ENCODE peak calls at places on chromosome 4, in ten cellular contexts. One of them, this sample, is unnamed.

GRCh38 chr4:18980516-18981233 is 959.1 kb upstream of the LCORL start:
- DNase-seq in neural progenitor cell: no peak
- DNase-seq in substantia nigra: no peak
- DNase-seq in CD4-positive, alpha-beta memory T cell: no peak
- DNase-seq in breast epithelium: no peak
- DNase-seq in CD8-positive, alpha-beta T cell: no peak
- DNase-seq in endodermal cell: no peak
- DNase-seq in heart left ventricle: no peak
- DNase-seq in IMR-90: no peak
- DNase-seq in uterus: no peak
- DNase-seq in this sample: no peak

GRCh38 chr4:13546374-13546854 is 2.1 kb upstream of the NKX3-2 start:
- DNase-seq in neural progenitor cell: no peak
- DNase-seq in substantia nigra: no peak
- DNase-seq in CD4-positive, alpha-beta memory T cell: no peak
- DNase-seq in breast epithelium: no peak
- DNase-seq in CD8-positive, alpha-beta T cell: no peak
- DNase-seq in endodermal cell: peak
- DNase-seq in heart left ventricle: no peak
- DNase-seq in IMR-90: no peak
- DNase-seq in uterus: no peak
- DNase-seq in this sample: no peak

GRCh38 chr4:7653510-7654414 is 219.0 kb upstream of the PSAPL1 start:
- DNase-seq in neural progenitor cell: no peak
- DNase-seq in substantia nigra: no peak
- DNase-seq in CD4-positive, alpha-beta memory T cell: no peak
- DNase-seq in breast epithelium: no peak
- DNase-seq in CD8-positive, alpha-beta T cell: no peak
- DNase-seq in endodermal cell: no peak
- DNase-seq in heart left ventricle: no peak
- DNase-seq in IMR-90: no peak
- DNase-seq in uterus: no peak
- DNase-seq in this sample: no peak

GRCh38 chr4:5547651-5548249 is 160.6 kb downstream of the EVC2 start:
- DNase-seq in neural progenitor cell: no peak
- DNase-seq in substantia nigra: no peak
- DNase-seq in CD4-positive, alpha-beta memory T cell: no peak
- DNase-seq in breast epithelium: no peak
- DNase-seq in CD8-positive, alpha-beta T cell: no peak
- DNase-seq in endodermal cell: no peak
- DNase-seq in heart left ventricle: no peak
- DNase-seq in IMR-90: no peak
- DNase-seq in uterus: no peak
- DNase-seq in this sample: no peak

GRCh38 chr4:105909699-105910340 is 14.5 kb downstream of the NPNT start:
- DNase-seq in neural progenitor cell: no peak
- DNase-seq in substantia nigra: no peak
- DNase-seq in CD4-positive, alpha-beta memory T cell: no peak
- DNase-seq in breast epithelium: no peak
- DNase-seq in CD8-positive, alpha-beta T cell: no peak
- DNase-seq in endodermal cell: peak
- DNase-seq in heart left ventricle: no peak
- DNase-seq in IMR-90: peak
- DNase-seq in uterus: no peak
- DNase-seq in this sample: peak

GRCh38 chr4:189202869-189203271 is 737.8 kb upstream of the FRG1 start:
- DNase-seq in neural progenitor cell: no peak
- DNase-seq in substantia nigra: no peak
- DNase-seq in CD4-positive, alpha-beta memory T cell: no peak
- DNase-seq in breast epithelium: no peak
- DNase-seq in CD8-positive, alpha-beta T cell: no peak
- DNase-seq in endodermal cell: no peak
- DNase-seq in heart left ventricle: no peak
- DNase-seq in IMR-90: peak
- DNase-seq in uterus: no peak
- DNase-seq in this sample: no peak

GRCh38 chr4:86036729-86037128 is 323.1 kb downstream of the MAPK10 start:
- DNase-seq in neural progenitor cell: no peak
- DNase-seq in substantia nigra: no peak
- DNase-seq in CD4-positive, alpha-beta memory T cell: no peak
- DNase-seq in breast epithelium: no peak
- DNase-seq in CD8-positive, alpha-beta T cell: no peak
- DNase-seq in endodermal cell: no peak
- DNase-seq in heart left ventricle: no peak
- DNase-seq in IMR-90: peak
- DNase-seq in uterus: no peak
- DNase-seq in this sample: no peak

GRCh38 chr4:77586953-77587383 is 18.7 kb upstream of the CXCL13 start:
- DNase-seq in neural progenitor cell: no peak
- DNase-seq in substantia nigra: no peak
- DNase-seq in CD4-positive, alpha-beta memory T cell: peak
- DNase-seq in breast epithelium: no peak
- DNase-seq in CD8-positive, alpha-beta T cell: no peak
- DNase-seq in endodermal cell: no peak
- DNase-seq in heart left ventricle: no peak
- DNase-seq in IMR-90: no peak
- DNase-seq in uterus: no peak
- DNase-seq in this sample: peak

GRCh38 chr4:174464949-174465348 is 57.3 kb downstream of the HPGD start:
- DNase-seq in neural progenitor cell: no peak
- DNase-seq in substantia nigra: no peak
- DNase-seq in CD4-positive, alpha-beta memory T cell: no peak
- DNase-seq in breast epithelium: no peak
- DNase-seq in CD8-positive, alpha-beta T cell: no peak
- DNase-seq in endodermal cell: no peak
- DNase-seq in heart left ventricle: no peak
- DNase-seq in IMR-90: no peak
- DNase-seq in uterus: no peak
- DNase-seq in this sample: no peak

GRCh38 chr4:896216-896615 is 35.9 kb downstream of the GAK start:
- DNase-seq in neural progenitor cell: peak
- DNase-seq in substantia nigra: no peak
- DNase-seq in CD4-positive, alpha-beta memory T cell: no peak
- DNase-seq in breast epithelium: no peak
- DNase-seq in CD8-positive, alpha-beta T cell: no peak
- DNase-seq in endodermal cell: no peak
- DNase-seq in heart left ventricle: no peak
- DNase-seq in IMR-90: no peak
- DNase-seq in uterus: no peak
- DNase-seq in this sample: no peak

GRCh38 chr4:163694385-163694784 is 199.9 kb downstream of the TMA16 start:
- DNase-seq in neural progenitor cell: no peak
- DNase-seq in substantia nigra: no peak
- DNase-seq in CD4-positive, alpha-beta memory T cell: no peak
- DNase-seq in breast epithelium: no peak
- DNase-seq in CD8-positive, alpha-beta T cell: no peak
- DNase-seq in endodermal cell: no peak
- DNase-seq in heart left ventricle: no peak
- DNase-seq in IMR-90: peak
- DNase-seq in uterus: no peak
- DNase-seq in this sample: no peak

GRCh38 chr4:129138762-129139496 is 43.0 kb downstream of the C4orf33 start:
- DNase-seq in neural progenitor cell: no peak
- DNase-seq in substantia nigra: no peak
- DNase-seq in CD4-positive, alpha-beta memory T cell: no peak
- DNase-seq in breast epithelium: no peak
- DNase-seq in CD8-positive, alpha-beta T cell: no peak
- DNase-seq in endodermal cell: peak
- DNase-seq in heart left ventricle: no peak
- DNase-seq in IMR-90: no peak
- DNase-seq in uterus: no peak
- DNase-seq in this sample: no peak

GRCh38 chr4:185005209-185005819 is 13.0 kb upstream of the HELT start:
- DNase-seq in neural progenitor cell: peak
- DNase-seq in substantia nigra: no peak
- DNase-seq in CD4-positive, alpha-beta memory T cell: peak
- DNase-seq in breast epithelium: peak
- DNase-seq in CD8-positive, alpha-beta T cell: peak
- DNase-seq in endodermal cell: peak
- DNase-seq in heart left ventricle: peak
- DNase-seq in IMR-90: peak
- DNase-seq in uterus: peak
- DNase-seq in this sample: peak

GRCh38 chr4:145843148-145843547 is 95.5 kb downstream of the ZNF827 start:
- DNase-seq in neural progenitor cell: no peak
- DNase-seq in substantia nigra: no peak
- DNase-seq in CD4-positive, alpha-beta memory T cell: no peak
- DNase-seq in breast epithelium: no peak
- DNase-seq in CD8-positive, alpha-beta T cell: no peak
- DNase-seq in endodermal cell: no peak
- DNase-seq in heart left ventricle: no peak
- DNase-seq in IMR-90: peak
- DNase-seq in uterus: no peak
- DNase-seq in this sample: no peak

GRCh38 chr4:173192375-173193162 is 24.0 kb downstream of the GALNT7 start:
- DNase-seq in neural progenitor cell: no peak
- DNase-seq in substantia nigra: no peak
- DNase-seq in CD4-positive, alpha-beta memory T cell: no peak
- DNase-seq in breast epithelium: no peak
- DNase-seq in CD8-positive, alpha-beta T cell: no peak
- DNase-seq in endodermal cell: no peak
- DNase-seq in heart left ventricle: no peak
- DNase-seq in IMR-90: no peak
- DNase-seq in uterus: no peak
- DNase-seq in this sample: no peak

GRCh38 chr4:125741825-125742452 is 427.2 kb downstream of the FAT4 start:
- DNase-seq in neural progenitor cell: no peak
- DNase-seq in substantia nigra: no peak
- DNase-seq in CD4-positive, alpha-beta memory T cell: no peak
- DNase-seq in breast epithelium: no peak
- DNase-seq in CD8-positive, alpha-beta T cell: no peak
- DNase-seq in endodermal cell: no peak
- DNase-seq in heart left ventricle: no peak
- DNase-seq in IMR-90: peak
- DNase-seq in uterus: no peak
- DNase-seq in this sample: no peak

GRCh38 chr4:125744891-125745364 is 430.2 kb downstream of the FAT4 start:
- DNase-seq in neural progenitor cell: no peak
- DNase-seq in substantia nigra: no peak
- DNase-seq in CD4-positive, alpha-beta memory T cell: no peak
- DNase-seq in breast epithelium: no peak
- DNase-seq in CD8-positive, alpha-beta T cell: no peak
- DNase-seq in endodermal cell: no peak
- DNase-seq in heart left ventricle: no peak
- DNase-seq in IMR-90: no peak
- DNase-seq in uterus: no peak
- DNase-seq in this sample: no peak

GRCh38 chr4:125735107-125735506 is 420.4 kb downstream of the FAT4 start:
- DNase-seq in neural progenitor cell: peak
- DNase-seq in substantia nigra: no peak
- DNase-seq in CD4-positive, alpha-beta memory T cell: no peak
- DNase-seq in breast epithelium: no peak
- DNase-seq in CD8-positive, alpha-beta T cell: no peak
- DNase-seq in endodermal cell: peak
- DNase-seq in heart left ventricle: no peak
- DNase-seq in IMR-90: peak
- DNase-seq in uterus: no peak
- DNase-seq in this sample: no peak

GRCh38 chr4:125736057-125736456 is 421.3 kb downstream of the FAT4 start:
- DNase-seq in neural progenitor cell: no peak
- DNase-seq in substantia nigra: no peak
- DNase-seq in CD4-positive, alpha-beta memory T cell: no peak
- DNase-seq in breast epithelium: no peak
- DNase-seq in CD8-positive, alpha-beta T cell: no peak
- DNase-seq in endodermal cell: peak
- DNase-seq in heart left ventricle: no peak
- DNase-seq in IMR-90: peak
- DNase-seq in uterus: no peak
- DNase-seq in this sample: no peak

GRCh38 chr4:125739760-125740159 is 425.0 kb downstream of the FAT4 start:
- DNase-seq in neural progenitor cell: no peak
- DNase-seq in substantia nigra: no peak
- DNase-seq in CD4-positive, alpha-beta memory T cell: no peak
- DNase-seq in breast epithelium: no peak
- DNase-seq in CD8-positive, alpha-beta T cell: no peak
- DNase-seq in endodermal cell: no peak
- DNase-seq in heart left ventricle: peak
- DNase-seq in IMR-90: peak
- DNase-seq in uterus: no peak
- DNase-seq in this sample: no peak
- H3K27ac ChIP-seq in neural progenitor cell: no peak
- H3K27ac ChIP-seq in substantia nigra: no peak
- H3K27ac ChIP-seq in CD4-positive, alpha-beta memory T cell: no peak
- H3K27ac ChIP-seq in breast epithelium: no peak
- H3K27ac ChIP-seq in CD8-positive, alpha-beta T cell: no peak
- H3K27ac ChIP-seq in endodermal cell: no peak
- H3K27ac ChIP-seq in heart left ventricle: peak
- H3K27ac ChIP-seq in IMR-90: peak
- H3K27ac ChIP-seq in uterus: peak
- H3K27ac ChIP-seq in this sample: no peak

GRCh38 chr4:80268081-80268823 is 1.8 kb downstream of the FGF5 start:
- DNase-seq in neural progenitor cell: peak
- DNase-seq in substantia nigra: no peak
- DNase-seq in CD4-positive, alpha-beta memory T cell: no peak
- DNase-seq in breast epithelium: no peak
- DNase-seq in CD8-positive, alpha-beta T cell: no peak
- DNase-seq in endodermal cell: peak
- DNase-seq in heart left ventricle: no peak
- DNase-seq in IMR-90: peak
- DNase-seq in uterus: no peak
- DNase-seq in this sample: no peak
- H3K27ac ChIP-seq in neural progenitor cell: no peak
- H3K27ac ChIP-seq in substantia nigra: no peak
- H3K27ac ChIP-seq in CD4-positive, alpha-beta memory T cell: no peak
- H3K27ac ChIP-seq in breast epithelium: no peak
- H3K27ac ChIP-seq in CD8-positive, alpha-beta T cell: no peak
- H3K27ac ChIP-seq in endodermal cell: no peak
- H3K27ac ChIP-seq in heart left ventricle: no peak
- H3K27ac ChIP-seq in IMR-90: peak
- H3K27ac ChIP-seq in uterus: no peak
- H3K27ac ChIP-seq in this sample: peak

GRCh38 chr4:47913858-47914218 is 545 bp downstream of the NFXL1 start:
- DNase-seq in neural progenitor cell: peak
- DNase-seq in substantia nigra: peak
- DNase-seq in CD4-positive, alpha-beta memory T cell: peak
- DNase-seq in breast epithelium: no peak
- DNase-seq in CD8-positive, alpha-beta T cell: no peak
- DNase-seq in endodermal cell: peak
- DNase-seq in heart left ventricle: peak
- DNase-seq in IMR-90: no peak
- DNase-seq in uterus: peak
- DNase-seq in this sample: no peak
- H3K27ac ChIP-seq in neural progenitor cell: no peak
- H3K27ac ChIP-seq in substantia nigra: peak
- H3K27ac ChIP-seq in CD4-positive, alpha-beta memory T cell: peak
- H3K27ac ChIP-seq in breast epithelium: peak
- H3K27ac ChIP-seq in CD8-positive, alpha-beta T cell: peak
- H3K27ac ChIP-seq in endodermal cell: peak
- H3K27ac ChIP-seq in heart left ventricle: no peak
- H3K27ac ChIP-seq in IMR-90: peak
- H3K27ac ChIP-seq in uterus: peak
- H3K27ac ChIP-seq in this sample: peak

DNA sequence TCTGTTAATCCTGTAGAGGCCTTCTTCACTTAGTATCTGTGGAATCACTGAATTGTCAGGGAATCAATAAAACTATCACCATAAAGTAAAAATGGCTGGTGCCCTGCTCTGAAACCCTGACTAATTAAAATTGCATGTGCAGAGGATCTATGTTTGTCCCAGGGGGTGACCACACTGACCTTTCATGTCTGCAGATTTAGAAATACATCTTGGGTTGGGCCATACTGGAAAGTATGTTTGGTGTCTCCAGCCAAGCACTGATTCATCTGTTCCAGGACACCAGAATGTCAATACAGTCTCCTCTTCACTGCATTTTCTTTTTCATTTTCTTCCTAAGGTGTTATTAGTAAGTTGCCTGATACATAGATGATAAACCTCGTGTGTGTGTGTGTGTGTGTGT is 490.9 kb upstream of the INTU start:
- DNase-seq in neural progenitor cell: no peak
- DNase-seq in substantia nigra: no peak
- DNase-seq in CD4-positive, alpha-beta memory T cell: no peak
- DNase-seq in breast epithelium: no peak
- DNase-seq in CD8-positive, alpha-beta T cell: no peak
- DNase-seq in endodermal cell: no peak
- DNase-seq in heart left ventricle: no peak
- DNase-seq in IMR-90: peak
- DNase-seq in uterus: no peak
- DNase-seq in this sample: no peak
- H3K27ac ChIP-seq in neural progenitor cell: no peak
- H3K27ac ChIP-seq in substantia nigra: no peak
- H3K27ac ChIP-seq in CD4-positive, alpha-beta memory T cell: no peak
- H3K27ac ChIP-seq in breast epithelium: no peak
- H3K27ac ChIP-seq in CD8-positive, alpha-beta T cell: no peak
- H3K27ac ChIP-seq in endodermal cell: no peak
- H3K27ac ChIP-seq in heart left ventricle: no peak
- H3K27ac ChIP-seq in IMR-90: no peak
- H3K27ac ChIP-seq in uterus: no peak
- H3K27ac ChIP-seq in this sample: no peak

This sample was measured in epithelial cell of prostate.